ENCODE peak calls at places on chromosomes 1 and 21, in five cellular contexts. Z, R, O, L and P are unnamed samples.

GRCh38 chr1:248924696-248925532 is 18.9 kb downstream of the PGBD2 start:
- DNase-seq in Z (no peak), R (peak), O (no peak), L (peak), P (peak)

GRCh38 chr1:244092293-244093264 is 41.5 kb downstream of the ZBTB18 start:
- DNase-seq in Z (no peak), R (no peak), O (no peak), L (no peak), P (no peak)

GRCh38 chr1:30847358-30847972 is 61.1 kb downstream of the SDC3 start:
- DNase-seq in Z (peak), R (peak), O (peak), L (peak), P (peak)

GRCh38 chr1:2904191-2904590 is 102.7 kb upstream of the TTC34 start:
- DNase-seq in Z (no peak), R (no peak), O (no peak), L (no peak), P (no peak)

GRCh38 chr1:47232187-47232874 is at the start of gene TAL1:
- DNase-seq in Z (no peak), R (no peak), O (peak), L (peak), P (no peak)

GRCh38 chr1:32709075-32709474 is 6.5 kb upstream of the SYNC start:
- DNase-seq in Z (no peak), R (no peak), O (no peak), L (no peak), P (no peak)

GRCh38 chr1:182671779-182672486 is 12.5 kb downstream of the RGS8 start:
- DNase-seq in Z (no peak), R (no peak), O (no peak), L (no peak), P (no peak)

GRCh38 chr21:41605934-41606285 is 98.0 kb upstream of the TMPRSS2 start:
- DNase-seq in Z (no peak), R (no peak), O (no peak), L (no peak), P (no peak)

GRCh38 chr1:6601049-6601864 is 1.4 kb downstream of the KLHL21 start:
- DNase-seq in Z (no peak), R (peak), O (peak), L (peak), P (peak)

GRCh38 chr1:39391741-39392679 is 99.4 kb upstream of the BMP8A start:
- DNase-seq in Z (no peak), R (no peak), O (no peak), L (no peak), P (peak)

GRCh38 chr21:25953659-25954058 is 216.9 kb downstream of the APP start:
- DNase-seq in Z (no peak), R (no peak), O (no peak), L (no peak), P (no peak)

GRCh38 chr1:27357281-27358037 is 9.3 kb downstream of the MAP3K6 start:
- DNase-seq in Z (peak), R (peak), O (peak), L (peak), P (peak)

GRCh38 chr1:227898502-227899140 is 49.1 kb downstream of the WNT9A start:
- DNase-seq in Z (no peak), R (peak), O (no peak), L (no peak), P (no peak)

GRCh38 chr1:185561629-185562028 is 172.6 kb upstream of the HMCN1 start:
- DNase-seq in Z (no peak), R (no peak), O (no peak), L (peak), P (peak)

GRCh38 chr1:220280249-220280648 is 8.0 kb upstream of the RAB3GAP2 start:
- DNase-seq in Z (no peak), R (no peak), O (no peak), L (no peak), P (no peak)

GRCh38 chr1:209564904-209565303 is 18.6 kb upstream of the CAMK1G start:
- DNase-seq in Z (no peak), R (no peak), O (no peak), L (no peak), P (no peak)

GRCh38 chr1:236837897-236838296 is 42.8 kb downstream of the MTR start:
- DNase-seq in Z (no peak), R (no peak), O (no peak), L (no peak), P (no peak)
- H2BK12ac ChIP-seq in Z (no peak), R (no peak), O (no peak), L (no peak), P (no peak)

GRCh38 chr1:12593621-12594066 is 24.4 kb downstream of the DHRS3 start:
- DNase-seq in Z (no peak), R (no peak), O (no peak), L (peak), P (no peak)
- H2BK12ac ChIP-seq in Z (no peak), R (no peak), O (peak), L (no peak), P (no peak)

DNA sequence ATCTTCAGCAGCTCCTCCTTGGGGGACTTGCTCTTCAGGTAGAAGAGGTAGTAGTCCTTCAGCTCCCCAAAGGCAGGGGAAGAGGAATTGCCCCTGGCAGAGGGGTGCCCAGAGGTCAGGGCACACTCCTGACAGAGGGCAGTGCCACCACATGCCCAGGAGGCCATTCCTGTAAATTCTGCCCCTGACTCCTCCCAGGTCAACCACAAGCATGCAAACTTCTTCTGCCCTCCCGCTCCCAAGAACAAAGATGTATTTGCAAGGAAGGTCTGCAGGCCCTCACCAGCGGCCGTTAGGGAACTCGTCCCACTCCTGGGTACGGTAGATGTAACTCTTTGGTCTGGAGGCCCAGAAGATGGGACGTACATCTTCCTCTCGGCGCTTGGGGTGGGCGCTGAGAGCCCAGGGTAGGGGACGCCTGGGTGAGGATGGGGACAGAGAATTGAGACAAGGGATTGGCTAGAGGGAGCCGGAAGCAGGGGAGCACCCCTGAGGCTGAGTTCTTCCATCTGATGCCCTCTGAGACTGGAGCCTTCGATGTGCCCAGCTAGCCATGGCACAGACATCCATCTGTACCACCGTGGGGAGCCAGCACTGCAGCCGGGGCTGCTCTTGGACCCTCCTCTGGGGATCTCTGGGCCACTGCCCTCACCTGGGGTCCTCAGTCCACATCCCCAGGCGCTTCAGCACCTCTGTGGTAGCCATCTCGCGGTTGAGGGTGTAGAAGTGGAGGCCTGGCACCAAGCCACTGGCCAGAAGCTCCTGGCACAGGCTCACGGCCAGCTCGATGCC is 11.1 kb downstream of the MTHFR start:
- DNase-seq in Z (no peak), R (no peak), O (no peak), L (no peak), P (no peak)
- H2BK12ac ChIP-seq in Z (no peak), R (no peak), O (no peak), L (no peak), P (no peak)

GRCh38 chr21:45947716-45948255 is 33.8 kb upstream of the COL6A1 start:
- DNase-seq in Z (no peak), R (no peak), O (no peak), L (no peak), P (no peak)
- H2BK12ac ChIP-seq in Z (no peak), R (no peak), O (no peak), L (no peak), P (no peak)

GRCh38 chr1:156627313-156627880 is 8.2 kb downstream of the HAPLN2 start:
- DNase-seq in Z (no peak), R (peak), O (no peak), L (peak), P (peak)
- H2BK12ac ChIP-seq in Z (no peak), R (no peak), O (no peak), L (no peak), P (no peak)

DNA sequence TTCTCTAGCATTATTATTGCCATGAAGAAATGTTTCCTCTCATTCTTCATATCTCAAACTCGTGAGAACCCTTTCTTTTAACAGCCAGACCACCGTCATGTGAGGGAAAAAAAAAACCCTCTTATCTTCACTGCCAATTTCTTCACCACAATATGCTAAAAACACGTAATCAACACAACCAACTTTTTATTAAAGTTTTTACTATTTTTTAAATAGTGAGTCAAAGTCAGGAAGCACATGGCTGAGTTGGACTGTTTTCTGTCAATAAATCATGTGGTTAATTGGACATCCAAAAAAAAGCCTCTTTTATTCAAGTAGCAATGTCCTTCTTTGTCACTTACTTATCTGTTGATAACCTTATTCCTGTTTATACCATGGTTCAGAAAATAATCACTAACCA is 55.9 kb upstream of the SAMD13 start:
- DNase-seq in Z (no peak), R (no peak), O (no peak), L (no peak), P (peak)
- H2BK12ac ChIP-seq in Z (no peak), R (no peak), O (no peak), L (no peak), P (no peak)

GRCh38 chr21:16492892-16493291 is 763.1 kb downstream of the USP25 start:
- DNase-seq in Z (no peak), R (no peak), O (no peak), L (no peak), P (no peak)
- H2BK12ac ChIP-seq in Z (no peak), R (no peak), O (no peak), L (no peak), P (no peak)

GRCh38 chr1:117321680-117322609 is 45.3 kb upstream of the MAN1A2 start:
- DNase-seq in Z (no peak), R (no peak), O (no peak), L (no peak), P (peak)
- H2BK12ac ChIP-seq in Z (no peak), R (no peak), O (no peak), L (no peak), P (no peak)

GRCh38 chr1:196196486-196196885 is 411.8 kb downstream of the KCNT2 start:
- DNase-seq in Z (no peak), R (no peak), O (no peak), L (no peak), P (no peak)

GRCh38 chr1:196193891-196194559 is 414.2 kb downstream of the KCNT2 start:
- DNase-seq in Z (no peak), R (no peak), O (no peak), L (no peak), P (no peak)
- H2BK12ac ChIP-seq in Z (no peak), R (no peak), O (no peak), L (no peak), P (no peak)

GRCh38 chr1:160354388-160354985 is 11.3 kb downstream of the NCSTN start:
- DNase-seq in Z (no peak), R (no peak), O (no peak), L (peak), P (peak)

GRCh38 chr1:160357286-160358002 is 9.4 kb upstream of the NHLH1 start:
- DNase-seq in Z (no peak), R (no peak), O (no peak), L (peak), P (no peak)

GRCh38 chr1:160351629-160352028 is 8.4 kb downstream of the NCSTN start:
- DNase-seq in Z (no peak), R (no peak), O (no peak), L (no peak), P (no peak)

GRCh38 chr1:160353223-160353622 is 10.0 kb downstream of the NCSTN start:
- DNase-seq in Z (no peak), R (no peak), O (no peak), L (no peak), P (peak)

DNA sequence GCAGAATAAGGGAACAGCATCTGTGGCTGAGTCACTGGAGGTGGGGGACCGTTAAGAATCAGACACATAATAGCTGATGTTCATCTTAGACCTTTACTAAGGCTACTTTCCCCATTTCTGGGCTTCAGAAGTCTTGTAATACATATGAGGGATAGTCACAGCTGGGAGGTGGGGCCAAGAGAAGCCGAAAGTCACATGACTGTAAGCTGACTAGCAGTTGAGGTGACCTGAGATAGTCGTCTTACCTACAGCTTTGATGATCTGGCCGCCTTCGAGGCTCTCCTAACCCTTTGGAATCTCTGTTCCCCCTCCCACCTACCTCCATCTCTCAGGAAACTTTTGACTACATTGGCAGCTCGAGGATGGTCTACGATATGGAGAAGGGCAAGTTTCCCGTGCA is 9.4 kb downstream of the NCSTN start:
- DNase-seq in Z (no peak), R (no peak), O (no peak), L (no peak), P (no peak)
- H2BK12ac ChIP-seq in Z (no peak), R (no peak), O (no peak), L (no peak), P (no peak)